ENCODE peak calls at places on chromosome 14, in ten cellular contexts. One of them, this sample, is unnamed.

GRCh38 chr14:92461891-92462290 is 51.7 kb upstream of the RIN3 start:
- DNase-seq in prostate gland: no peak
- DNase-seq in esophagus squamous epithelium: no peak
- DNase-seq in tibial nerve: no peak
- DNase-seq in uterus: no peak
- DNase-seq in heart left ventricle: no peak
- DNase-seq in ovary: no peak
- DNase-seq in A549: no peak
- DNase-seq in GM12878: no peak
- DNase-seq in body of pancreas: no peak
- DNase-seq in this sample: no peak

GRCh38 chr14:65211341-65211987 is 109.1 kb upstream of the MAX start:
- DNase-seq in ovary: no peak
- DNase-seq in esophagus squamous epithelium: no peak
- DNase-seq in GM12878: no peak
- DNase-seq in uterus: no peak
- DNase-seq in A549: peak; percentile 25
- DNase-seq in heart left ventricle: no peak
- DNase-seq in body of pancreas: no peak
- DNase-seq in prostate gland: no peak
- DNase-seq in tibial nerve: no peak
- DNase-seq in this sample: no peak

GRCh38 chr14:64074961-64075619 is 219.1 kb downstream of the ESR2 start:
- DNase-seq in prostate gland: no peak
- DNase-seq in heart left ventricle: no peak
- DNase-seq in ovary: no peak
- DNase-seq in body of pancreas: no peak
- DNase-seq in GM12878: no peak
- DNase-seq in tibial nerve: no peak
- DNase-seq in uterus: no peak
- DNase-seq in esophagus squamous epithelium: no peak
- DNase-seq in A549: peak; percentile 4
- DNase-seq in this sample: no peak

GRCh38 chr14:73173092-73173735 is 36.9 kb downstream of the PSEN1 start:
- DNase-seq in esophagus squamous epithelium: no peak
- DNase-seq in uterus: no peak
- DNase-seq in body of pancreas: no peak
- DNase-seq in ovary: no peak
- DNase-seq in GM12878: no peak
- DNase-seq in tibial nerve: no peak
- DNase-seq in heart left ventricle: no peak
- DNase-seq in A549: peak; percentile 60
- DNase-seq in prostate gland: no peak
- DNase-seq in this sample: no peak

GRCh38 chr14:48373993-48374392 is 698.6 kb upstream of the MDGA2 start:
- DNase-seq in tibial nerve: no peak
- DNase-seq in uterus: no peak
- DNase-seq in esophagus squamous epithelium: no peak
- DNase-seq in body of pancreas: no peak
- DNase-seq in A549: no peak
- DNase-seq in GM12878: no peak
- DNase-seq in prostate gland: no peak
- DNase-seq in heart left ventricle: no peak
- DNase-seq in ovary: no peak
- DNase-seq in this sample: no peak

GRCh38 chr14:31229638-31230229 is 22.1 kb upstream of the HECTD1 start:
- DNase-seq in prostate gland: peak; percentile 89
- DNase-seq in ovary: peak; percentile 83
- DNase-seq in heart left ventricle: peak; percentile 87
- DNase-seq in uterus: peak; percentile 19
- DNase-seq in body of pancreas: peak; percentile 97
- DNase-seq in esophagus squamous epithelium: peak; percentile 12
- DNase-seq in A549: peak; percentile 99
- DNase-seq in GM12878: no peak
- DNase-seq in tibial nerve: peak; percentile 60
- DNase-seq in this sample: peak; percentile 82

GRCh38 chr14:72634910-72635647 is 258.8 kb downstream of the DPF3 start:
- DNase-seq in heart left ventricle: no peak
- DNase-seq in tibial nerve: no peak
- DNase-seq in ovary: no peak
- DNase-seq in body of pancreas: no peak
- DNase-seq in A549: no peak
- DNase-seq in esophagus squamous epithelium: no peak
- DNase-seq in prostate gland: no peak
- DNase-seq in GM12878: peak; percentile 57
- DNase-seq in uterus: no peak
- DNase-seq in this sample: no peak

GRCh38 chr14:95891742-95892141 is 15.1 kb downstream of the TUNAR start:
- DNase-seq in uterus: no peak
- DNase-seq in esophagus squamous epithelium: no peak
- DNase-seq in ovary: no peak
- DNase-seq in prostate gland: no peak
- DNase-seq in body of pancreas: no peak
- DNase-seq in heart left ventricle: no peak
- DNase-seq in tibial nerve: no peak
- DNase-seq in GM12878: no peak
- DNase-seq in A549: peak; percentile 23
- DNase-seq in this sample: no peak

GRCh38 chr14:69854598-69854997 is 24.6 kb upstream of the SMOC1 start:
- DNase-seq in A549: no peak
- DNase-seq in heart left ventricle: no peak
- DNase-seq in prostate gland: no peak
- DNase-seq in tibial nerve: no peak
- DNase-seq in esophagus squamous epithelium: no peak
- DNase-seq in GM12878: no peak
- DNase-seq in uterus: no peak
- DNase-seq in body of pancreas: no peak
- DNase-seq in ovary: no peak
- DNase-seq in this sample: no peak

GRCh38 chr14:99878563-99878962 is 85.3 kb downstream of the EML1 start:
- DNase-seq in esophagus squamous epithelium: no peak
- DNase-seq in prostate gland: no peak
- DNase-seq in uterus: no peak
- DNase-seq in body of pancreas: peak; percentile 9
- DNase-seq in heart left ventricle: no peak
- DNase-seq in tibial nerve: no peak
- DNase-seq in GM12878: no peak
- DNase-seq in ovary: no peak
- DNase-seq in A549: no peak
- DNase-seq in this sample: no peak

GRCh38 chr14:34199585-34199984 is 248.7 kb upstream of the EGLN3 start:
- DNase-seq in tibial nerve: no peak
- DNase-seq in prostate gland: no peak
- DNase-seq in body of pancreas: no peak
- DNase-seq in A549: no peak
- DNase-seq in GM12878: no peak
- DNase-seq in ovary: no peak
- DNase-seq in uterus: no peak
- DNase-seq in esophagus squamous epithelium: no peak
- DNase-seq in heart left ventricle: no peak
- DNase-seq in this sample: no peak

DNA sequence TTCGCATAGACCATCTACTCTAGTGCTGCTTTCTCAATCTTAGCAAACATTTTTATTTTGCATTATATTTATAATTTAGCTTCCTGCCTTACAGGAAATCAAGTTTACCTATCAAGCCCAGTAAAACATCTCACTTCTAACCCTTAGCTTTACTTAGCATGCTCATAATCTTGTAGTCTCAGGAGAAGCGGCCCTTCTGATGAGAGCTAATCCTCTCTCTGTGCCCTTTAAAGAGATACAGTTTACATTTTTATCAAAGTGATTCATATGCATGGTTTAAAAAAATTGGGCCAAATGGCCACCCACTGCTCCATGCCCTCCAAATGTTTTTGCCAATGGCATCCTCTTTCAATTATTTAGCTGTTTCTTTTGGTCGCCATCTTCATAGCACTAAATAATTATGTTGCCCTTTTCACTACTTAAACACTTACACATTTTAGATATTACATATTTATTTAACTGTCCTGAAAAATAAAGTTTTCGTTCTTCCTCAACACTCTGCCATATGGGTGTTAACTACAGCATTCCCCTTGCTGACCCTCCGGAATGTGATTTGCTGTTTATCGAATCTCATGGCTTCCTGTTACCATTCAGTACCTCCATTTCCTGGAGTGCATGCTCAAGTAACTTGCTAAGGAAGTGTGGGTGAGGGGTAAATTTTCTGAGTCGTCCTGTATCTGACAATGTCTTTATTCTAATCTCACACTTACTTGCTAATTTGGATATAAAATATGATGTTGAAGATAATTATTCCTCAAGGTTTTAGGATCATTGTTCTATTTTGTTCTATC is 29.3 kb downstream of the YLPM1 start:
- DNase-seq in A549: no peak
- DNase-seq in heart left ventricle: no peak
- DNase-seq in tibial nerve: no peak
- DNase-seq in uterus: no peak
- DNase-seq in GM12878: no peak
- DNase-seq in prostate gland: no peak
- DNase-seq in esophagus squamous epithelium: no peak
- DNase-seq in body of pancreas: no peak
- DNase-seq in ovary: no peak
- DNase-seq in this sample: no peak
- TF ChIP-seq POLR2A in A549: no peak
- TF ChIP-seq POLR2A in heart left ventricle: no peak
- TF ChIP-seq POLR2A in tibial nerve: no peak
- TF ChIP-seq POLR2A in uterus: no peak
- TF ChIP-seq POLR2A in GM12878: no peak
- TF ChIP-seq POLR2A in prostate gland: no peak
- TF ChIP-seq POLR2A in esophagus squamous epithelium: no peak
- TF ChIP-seq POLR2A in body of pancreas: no peak
- TF ChIP-seq POLR2A in ovary: no peak
- TF ChIP-seq POLR2A in this sample: no peak

GRCh38 chr14:94826774-94827173 is 56.9 kb upstream of the GSC start:
- DNase-seq in tibial nerve: no peak
- DNase-seq in A549: no peak
- DNase-seq in GM12878: no peak
- DNase-seq in ovary: no peak
- DNase-seq in body of pancreas: no peak
- DNase-seq in heart left ventricle: no peak
- DNase-seq in uterus: no peak
- DNase-seq in prostate gland: no peak
- DNase-seq in esophagus squamous epithelium: no peak
- DNase-seq in this sample: no peak

GRCh38 chr14:94827711-94828505 is 58.0 kb upstream of the GSC start:
- DNase-seq in heart left ventricle: peak; percentile 45
- DNase-seq in uterus: peak; percentile 43
- DNase-seq in body of pancreas: peak; percentile 6
- DNase-seq in ovary: peak; percentile 54
- DNase-seq in esophagus squamous epithelium: no peak
- DNase-seq in A549: no peak
- DNase-seq in prostate gland: peak; percentile 75
- DNase-seq in GM12878: no peak
- DNase-seq in tibial nerve: no peak
- DNase-seq in this sample: no peak

GRCh38 chr14:94819531-94819930 is 49.6 kb upstream of the GSC start:
- DNase-seq in A549: no peak
- DNase-seq in tibial nerve: no peak
- DNase-seq in uterus: no peak
- DNase-seq in esophagus squamous epithelium: no peak
- DNase-seq in GM12878: no peak
- DNase-seq in prostate gland: no peak
- DNase-seq in heart left ventricle: no peak
- DNase-seq in body of pancreas: no peak
- DNase-seq in ovary: no peak
- DNase-seq in this sample: no peak

GRCh38 chr14:94821705-94822104 is 51.8 kb upstream of the GSC start:
- DNase-seq in body of pancreas: no peak
- DNase-seq in prostate gland: no peak
- DNase-seq in ovary: no peak
- DNase-seq in GM12878: no peak
- DNase-seq in heart left ventricle: no peak
- DNase-seq in uterus: no peak
- DNase-seq in A549: no peak
- DNase-seq in tibial nerve: no peak
- DNase-seq in esophagus squamous epithelium: no peak
- DNase-seq in this sample: no peak

DNA sequence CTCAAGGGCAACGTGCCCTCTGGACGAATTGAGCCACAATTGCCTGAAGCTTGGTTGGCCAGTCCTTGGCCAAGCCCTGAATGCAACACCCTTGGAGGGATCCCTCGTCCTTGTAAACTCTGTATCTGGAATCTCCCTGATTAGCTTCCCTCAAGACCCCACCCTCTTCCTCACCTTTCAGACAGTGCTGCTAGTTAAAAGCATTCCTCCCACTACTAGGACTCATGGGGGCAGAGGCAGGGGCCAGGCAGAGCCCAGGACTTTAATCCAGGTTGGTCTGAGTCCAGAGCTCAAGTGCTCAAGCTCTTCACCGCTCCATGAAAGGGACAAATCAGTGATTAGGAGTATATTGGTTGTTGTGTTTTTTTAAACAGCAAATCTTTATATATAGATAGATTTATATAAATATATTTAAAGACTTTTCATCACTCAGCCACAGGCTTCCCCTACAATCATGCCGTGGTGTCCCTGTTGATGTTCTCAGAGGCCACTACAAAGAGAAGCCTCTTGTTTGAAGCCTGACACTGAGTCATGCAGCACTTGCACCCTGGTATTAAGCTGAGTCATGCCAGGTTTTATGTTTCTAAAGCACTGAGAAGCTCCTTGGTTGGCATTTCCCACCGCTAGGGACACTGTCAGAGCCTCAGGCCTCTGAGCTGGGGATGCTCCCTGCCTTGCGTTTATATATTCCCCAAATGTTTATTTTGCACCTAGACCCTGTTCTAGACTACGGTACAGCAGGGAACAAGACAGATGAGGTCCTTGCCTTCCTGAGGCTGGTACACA is 53.8 kb upstream of the GSC start:
- DNase-seq in ovary: no peak
- DNase-seq in esophagus squamous epithelium: no peak
- DNase-seq in GM12878: no peak
- DNase-seq in prostate gland: no peak
- DNase-seq in A549: peak; percentile 80
- DNase-seq in body of pancreas: no peak
- DNase-seq in tibial nerve: no peak
- DNase-seq in heart left ventricle: no peak
- DNase-seq in uterus: no peak
- DNase-seq in this sample: no peak
- TF ChIP-seq CTCF in ovary: no peak
- TF ChIP-seq CTCF in esophagus squamous epithelium: no peak
- TF ChIP-seq CTCF in GM12878: no peak
- TF ChIP-seq CTCF in prostate gland: no peak
- TF ChIP-seq CTCF in A549: no peak
- TF ChIP-seq CTCF in body of pancreas: no peak
- TF ChIP-seq CTCF in tibial nerve: no peak
- TF ChIP-seq CTCF in heart left ventricle: no peak
- TF ChIP-seq CTCF in uterus: no peak
- TF ChIP-seq CTCF in this sample: no peak

GRCh38 chr14:52267501-52268190 is at the start of gene PTGDR:
- DNase-seq in heart left ventricle: peak; percentile 47
- DNase-seq in ovary: no peak
- DNase-seq in uterus: no peak
- DNase-seq in GM12878: no peak
- DNase-seq in body of pancreas: peak; percentile 12
- DNase-seq in A549: no peak
- DNase-seq in tibial nerve: no peak
- DNase-seq in esophagus squamous epithelium: no peak
- DNase-seq in prostate gland: no peak
- DNase-seq in this sample: no peak
- H3K4me3 ChIP-seq in heart left ventricle: peak within 1 kb of the TSS; percentile 48
- H3K4me3 ChIP-seq in ovary: peak within 1 kb of the TSS; percentile 47
- H3K4me3 ChIP-seq in uterus: peak within 1 kb of the TSS; percentile 38
- H3K4me3 ChIP-seq in GM12878: no peak within 1 kb of the TSS
- H3K4me3 ChIP-seq in body of pancreas: no peak within 1 kb of the TSS
- H3K4me3 ChIP-seq in A549: no peak within 1 kb of the TSS
- H3K4me3 ChIP-seq in tibial nerve: peak within 1 kb of the TSS; percentile 28
- H3K4me3 ChIP-seq in esophagus squamous epithelium: peak within 1 kb of the TSS; percentile 12
- H3K4me3 ChIP-seq in prostate gland: peak within 1 kb of the TSS; percentile 25
- H3K4me3 ChIP-seq in this sample: peak within 1 kb of the TSS; percentile 64

GRCh38 chr14:21526672-21527319 is 650 bp upstream of the SALL2 start:
- DNase-seq in ovary: no peak
- DNase-seq in esophagus squamous epithelium: no peak
- DNase-seq in GM12878: no peak
- DNase-seq in body of pancreas: no peak
- DNase-seq in A549: no peak
- DNase-seq in uterus: no peak
- DNase-seq in tibial nerve: no peak
- DNase-seq in heart left ventricle: no peak
- DNase-seq in prostate gland: no peak
- DNase-seq in this sample: no peak
- TF ChIP-seq POLR2A in ovary: no peak
- TF ChIP-seq POLR2A in esophagus squamous epithelium: no peak
- TF ChIP-seq POLR2A in GM12878: no peak
- TF ChIP-seq POLR2A in body of pancreas: no peak
- TF ChIP-seq POLR2A in A549: no peak
- TF ChIP-seq POLR2A in uterus: no peak
- TF ChIP-seq POLR2A in tibial nerve: no peak
- TF ChIP-seq POLR2A in heart left ventricle: no peak
- TF ChIP-seq POLR2A in prostate gland: no peak
- TF ChIP-seq POLR2A in this sample: no peak

This sample was measured in suprapubic skin.